ENCODE peak calls at places on chromosomes 6 and 20, in nine cellular contexts. One of them, this sample, is unnamed.

GRCh38 chr20:33007376-33008335 is at the start of gene BPIFB2:
- DNase-seq in small intestine: no peak
- DNase-seq in substantia nigra: no peak
- DNase-seq in neuronal stem cell: no peak
- DNase-seq in uterus: no peak
- DNase-seq in CD8-positive, alpha-beta T cell: no peak
- DNase-seq in breast epithelium: no peak
- DNase-seq in A549: no peak
- DNase-seq in SJSA1: no peak
- DNase-seq in this sample: no peak

GRCh38 chr20:60857708-60858107 is 394.4 kb upstream of the CDH4 start:
- DNase-seq in small intestine: no peak
- DNase-seq in uterus: no peak
- DNase-seq in CD8-positive, alpha-beta T cell: no peak
- DNase-seq in SJSA1: no peak
- DNase-seq in substantia nigra: no peak
- DNase-seq in neuronal stem cell: no peak
- DNase-seq in breast epithelium: no peak
- DNase-seq in A549: no peak
- DNase-seq in this sample: no peak

GRCh38 chr6:43496370-43497128 is 13.6 kb downstream of the LRRC73 start:
- DNase-seq in SJSA1: no peak
- DNase-seq in small intestine: no peak
- DNase-seq in neuronal stem cell: no peak
- DNase-seq in substantia nigra: peak; percentile 23
- DNase-seq in uterus: no peak
- DNase-seq in CD8-positive, alpha-beta T cell: no peak
- DNase-seq in breast epithelium: peak; percentile 90
- DNase-seq in A549: peak; percentile 52
- DNase-seq in this sample: no peak

GRCh38 chr6:129875610-129876515 is 14.7 kb upstream of the TMEM244 start:
- DNase-seq in small intestine: no peak
- DNase-seq in A549: no peak
- DNase-seq in CD8-positive, alpha-beta T cell: no peak
- DNase-seq in neuronal stem cell: no peak
- DNase-seq in substantia nigra: no peak
- DNase-seq in SJSA1: no peak
- DNase-seq in breast epithelium: no peak
- DNase-seq in uterus: no peak
- DNase-seq in this sample: no peak

GRCh38 chr6:45132059-45132458 is 196.1 kb upstream of the RUNX2 start:
- DNase-seq in breast epithelium: no peak
- DNase-seq in SJSA1: no peak
- DNase-seq in substantia nigra: no peak
- DNase-seq in CD8-positive, alpha-beta T cell: no peak
- DNase-seq in uterus: no peak
- DNase-seq in A549: no peak
- DNase-seq in small intestine: no peak
- DNase-seq in neuronal stem cell: no peak
- DNase-seq in this sample: no peak

GRCh38 chr6:148570456-148570855 is 176.4 kb upstream of the UST start:
- DNase-seq in substantia nigra: no peak
- DNase-seq in neuronal stem cell: no peak
- DNase-seq in SJSA1: no peak
- DNase-seq in breast epithelium: no peak
- DNase-seq in uterus: no peak
- DNase-seq in CD8-positive, alpha-beta T cell: no peak
- DNase-seq in A549: no peak
- DNase-seq in small intestine: no peak
- DNase-seq in this sample: no peak

GRCh38 chr6:120534954-120535353 is 799.3 kb downstream of the TBC1D32 start:
- DNase-seq in CD8-positive, alpha-beta T cell: no peak
- DNase-seq in small intestine: no peak
- DNase-seq in substantia nigra: no peak
- DNase-seq in SJSA1: no peak
- DNase-seq in neuronal stem cell: no peak
- DNase-seq in uterus: no peak
- DNase-seq in breast epithelium: no peak
- DNase-seq in A549: no peak
- DNase-seq in this sample: no peak

GRCh38 chr6:42316390-42316970 is 98.8 kb upstream of the MRPS10 start:
- DNase-seq in uterus: no peak
- DNase-seq in neuronal stem cell: no peak
- DNase-seq in breast epithelium: no peak
- DNase-seq in small intestine: peak; percentile 85
- DNase-seq in CD8-positive, alpha-beta T cell: no peak
- DNase-seq in SJSA1: peak; percentile 82
- DNase-seq in A549: no peak
- DNase-seq in substantia nigra: no peak
- DNase-seq in this sample: no peak

GRCh38 chr6:90180526-90180925 is 116.1 kb downstream of the BACH2 start:
- DNase-seq in neuronal stem cell: no peak
- DNase-seq in breast epithelium: no peak
- DNase-seq in uterus: no peak
- DNase-seq in small intestine: no peak
- DNase-seq in SJSA1: no peak
- DNase-seq in CD8-positive, alpha-beta T cell: no peak
- DNase-seq in A549: no peak
- DNase-seq in substantia nigra: no peak
- DNase-seq in this sample: no peak

GRCh38 chr6:90186637-90187361 is 109.8 kb downstream of the BACH2 start:
- DNase-seq in uterus: no peak
- DNase-seq in breast epithelium: no peak
- DNase-seq in neuronal stem cell: no peak
- DNase-seq in small intestine: no peak
- DNase-seq in SJSA1: no peak
- DNase-seq in substantia nigra: no peak
- DNase-seq in CD8-positive, alpha-beta T cell: no peak
- DNase-seq in A549: no peak
- DNase-seq in this sample: no peak

GRCh38 chr6:90183587-90184333 is 112.9 kb downstream of the BACH2 start:
- DNase-seq in A549: no peak
- DNase-seq in breast epithelium: no peak
- DNase-seq in uterus: no peak
- DNase-seq in small intestine: no peak
- DNase-seq in substantia nigra: no peak
- DNase-seq in CD8-positive, alpha-beta T cell: no peak
- DNase-seq in SJSA1: no peak
- DNase-seq in neuronal stem cell: no peak
- DNase-seq in this sample: no peak

GRCh38 chr6:90187437-90188049 is 109.1 kb downstream of the BACH2 start:
- DNase-seq in neuronal stem cell: no peak
- DNase-seq in A549: no peak
- DNase-seq in small intestine: no peak
- DNase-seq in CD8-positive, alpha-beta T cell: no peak
- DNase-seq in substantia nigra: no peak
- DNase-seq in SJSA1: no peak
- DNase-seq in breast epithelium: no peak
- DNase-seq in uterus: no peak
- DNase-seq in this sample: no peak

DNA sequence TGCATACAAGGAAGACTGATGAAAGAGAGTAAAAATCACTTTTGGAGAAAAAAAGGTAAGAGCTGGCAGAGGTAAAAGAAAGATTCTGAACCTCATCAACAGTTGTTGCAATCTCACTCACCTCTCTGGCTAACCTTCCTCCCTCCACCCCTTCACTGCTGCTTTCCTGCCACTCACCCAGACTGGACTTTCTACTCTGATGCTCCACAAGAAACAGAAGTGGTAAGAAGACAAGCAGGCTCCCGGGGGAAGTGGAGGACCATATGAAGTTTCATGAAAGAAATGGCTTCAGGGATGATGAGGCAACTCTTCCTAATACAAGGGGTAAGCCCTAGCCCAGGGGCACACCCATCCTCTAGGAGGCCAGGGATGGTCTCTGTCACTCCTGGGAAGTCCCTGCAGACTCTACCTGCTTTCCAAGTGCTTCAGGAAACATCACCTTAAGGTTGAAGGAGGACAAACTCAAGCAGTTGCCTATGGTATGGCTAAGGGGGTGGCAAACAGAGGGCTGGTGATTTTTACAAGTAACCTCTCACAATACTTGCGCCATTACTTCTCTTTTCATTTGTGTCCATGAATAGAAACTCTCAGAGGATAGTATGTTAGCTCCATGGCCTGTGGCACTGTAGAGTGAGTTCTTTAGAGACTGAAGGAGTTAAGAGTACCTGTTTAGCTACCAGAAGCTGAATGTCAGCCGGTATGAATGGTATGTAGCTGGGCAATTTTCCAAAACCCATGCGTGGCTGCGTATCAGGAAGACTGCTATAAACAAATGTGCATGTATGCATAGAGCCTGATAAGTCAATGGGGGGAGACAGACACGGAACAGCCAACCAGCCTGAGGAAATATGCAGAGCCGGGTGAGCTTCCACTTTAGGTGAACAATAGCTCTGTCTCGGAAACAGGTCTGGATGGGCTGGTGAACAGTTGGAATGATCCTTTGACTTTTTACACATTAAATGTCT is 112.0 kb downstream of the BACH2 start:
- DNase-seq in A549: no peak
- DNase-seq in small intestine: no peak
- DNase-seq in uterus: no peak
- DNase-seq in neuronal stem cell: no peak
- DNase-seq in substantia nigra: no peak
- DNase-seq in breast epithelium: no peak
- DNase-seq in SJSA1: peak; percentile 73
- DNase-seq in CD8-positive, alpha-beta T cell: no peak
- DNase-seq in this sample: no peak
- H3K27ac ChIP-seq in A549: no peak overlapping the region
- H3K27ac ChIP-seq in small intestine: no peak overlapping the region
- H3K27ac ChIP-seq in uterus: peak overlapping the region; percentile 10
- H3K27ac ChIP-seq in neuronal stem cell: no peak overlapping the region
- H3K27ac ChIP-seq in substantia nigra: no peak overlapping the region
- H3K27ac ChIP-seq in breast epithelium: no peak overlapping the region
- H3K27ac ChIP-seq in SJSA1: no peak overlapping the region
- H3K27ac ChIP-seq in CD8-positive, alpha-beta T cell: no peak overlapping the region
- H3K27ac ChIP-seq in this sample: no peak overlapping the region

GRCh38 chr6:27650620-27651370 is 177.9 kb upstream of the ZNF184 start:
- DNase-seq in SJSA1: no peak
- DNase-seq in small intestine: no peak
- DNase-seq in uterus: no peak
- DNase-seq in CD8-positive, alpha-beta T cell: no peak
- DNase-seq in neuronal stem cell: peak; percentile 62
- DNase-seq in breast epithelium: no peak
- DNase-seq in A549: no peak
- DNase-seq in substantia nigra: no peak
- DNase-seq in this sample: no peak
- H3K27ac ChIP-seq in SJSA1: no peak overlapping the region
- H3K27ac ChIP-seq in small intestine: no peak overlapping the region
- H3K27ac ChIP-seq in uterus: no peak overlapping the region
- H3K27ac ChIP-seq in CD8-positive, alpha-beta T cell: no peak overlapping the region
- H3K27ac ChIP-seq in neuronal stem cell: no peak overlapping the region
- H3K27ac ChIP-seq in breast epithelium: no peak overlapping the region
- H3K27ac ChIP-seq in A549: no peak overlapping the region
- H3K27ac ChIP-seq in substantia nigra: no peak overlapping the region
- H3K27ac ChIP-seq in this sample: no peak overlapping the region

GRCh38 chr20:46331612-46332361 is 23.5 kb upstream of the CDH22 start:
- DNase-seq in A549: no peak
- DNase-seq in CD8-positive, alpha-beta T cell: no peak
- DNase-seq in substantia nigra: no peak
- DNase-seq in uterus: no peak
- DNase-seq in neuronal stem cell: no peak
- DNase-seq in SJSA1: no peak
- DNase-seq in breast epithelium: no peak
- DNase-seq in small intestine: no peak
- DNase-seq in this sample: no peak

GRCh38 chr20:46332373-46333135 is 24.3 kb upstream of the CDH22 start:
- DNase-seq in neuronal stem cell: no peak
- DNase-seq in breast epithelium: no peak
- DNase-seq in uterus: no peak
- DNase-seq in CD8-positive, alpha-beta T cell: no peak
- DNase-seq in small intestine: no peak
- DNase-seq in substantia nigra: no peak
- DNase-seq in A549: no peak
- DNase-seq in SJSA1: no peak
- DNase-seq in this sample: no peak

GRCh38 chr20:46330831-46331371 is 22.6 kb upstream of the CDH22 start:
- DNase-seq in SJSA1: no peak
- DNase-seq in small intestine: no peak
- DNase-seq in breast epithelium: no peak
- DNase-seq in CD8-positive, alpha-beta T cell: no peak
- DNase-seq in uterus: no peak
- DNase-seq in substantia nigra: no peak
- DNase-seq in neuronal stem cell: no peak
- DNase-seq in A549: no peak
- DNase-seq in this sample: no peak

GRCh38 chr20:46334423-46334978 is 26.2 kb upstream of the CDH22 start:
- DNase-seq in breast epithelium: no peak
- DNase-seq in CD8-positive, alpha-beta T cell: no peak
- DNase-seq in small intestine: no peak
- DNase-seq in uterus: no peak
- DNase-seq in neuronal stem cell: no peak
- DNase-seq in SJSA1: no peak
- DNase-seq in substantia nigra: no peak
- DNase-seq in A549: no peak
- DNase-seq in this sample: no peak

DNA sequence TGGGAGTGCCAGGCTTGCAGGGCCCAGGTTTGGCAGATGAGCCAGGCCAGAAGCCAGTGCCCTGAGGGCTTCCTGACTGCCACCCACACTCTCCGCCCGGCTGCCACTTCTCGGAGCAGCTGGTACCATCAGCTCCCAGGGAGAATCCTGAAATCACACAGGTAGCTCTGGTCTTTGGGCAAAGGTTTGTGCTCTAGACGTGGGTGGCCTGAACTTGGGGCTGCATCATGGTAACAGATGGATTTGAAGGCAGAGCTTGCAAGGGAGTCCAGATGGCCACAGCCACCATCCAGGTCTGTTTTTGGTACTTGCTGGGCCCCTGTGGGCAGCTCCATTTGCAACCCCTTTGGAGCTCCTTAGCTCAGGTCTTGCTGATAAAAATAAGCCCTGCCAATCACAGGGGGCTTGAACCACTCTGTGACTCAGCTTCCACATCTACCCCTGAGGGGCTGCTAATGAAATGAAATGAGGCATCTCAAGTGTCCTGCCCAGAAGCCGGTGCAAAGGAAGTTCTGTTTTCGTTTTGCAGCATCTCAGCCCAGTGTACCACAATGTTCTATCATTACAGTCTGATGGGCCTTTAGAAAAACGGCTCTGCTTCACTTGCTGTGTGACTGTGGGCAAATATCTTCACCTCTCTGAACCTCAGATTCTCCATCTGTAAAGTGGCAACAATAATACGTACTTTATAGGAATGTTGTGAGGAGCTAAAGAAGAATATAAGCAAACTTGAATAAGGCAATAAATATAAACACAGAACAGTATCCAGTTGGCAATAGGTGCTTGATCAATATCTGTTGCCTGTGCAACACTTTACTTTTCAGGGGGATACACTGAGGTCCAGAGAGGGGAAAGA is 25.1 kb upstream of the CDH22 start:
- DNase-seq in SJSA1: no peak
- DNase-seq in neuronal stem cell: no peak
- DNase-seq in substantia nigra: no peak
- DNase-seq in breast epithelium: peak; percentile 62
- DNase-seq in uterus: no peak
- DNase-seq in small intestine: no peak
- DNase-seq in A549: no peak
- DNase-seq in CD8-positive, alpha-beta T cell: no peak
- DNase-seq in this sample: no peak
- H3K27ac ChIP-seq in SJSA1: no peak overlapping the region
- H3K27ac ChIP-seq in neuronal stem cell: no peak overlapping the region
- H3K27ac ChIP-seq in substantia nigra: no peak overlapping the region
- H3K27ac ChIP-seq in breast epithelium: no peak overlapping the region
- H3K27ac ChIP-seq in uterus: no peak overlapping the region
- H3K27ac ChIP-seq in small intestine: no peak overlapping the region
- H3K27ac ChIP-seq in A549: no peak overlapping the region
- H3K27ac ChIP-seq in CD8-positive, alpha-beta T cell: no peak overlapping the region
- H3K27ac ChIP-seq in this sample: no peak overlapping the region

GRCh38 chr6:105364243-105364642 is 38.6 kb downstream of the PREP start:
- DNase-seq in breast epithelium: no peak
- DNase-seq in A549: no peak
- DNase-seq in neuronal stem cell: no peak
- DNase-seq in SJSA1: no peak
- DNase-seq in substantia nigra: no peak
- DNase-seq in uterus: no peak
- DNase-seq in small intestine: no peak
- DNase-seq in CD8-positive, alpha-beta T cell: no peak
- DNase-seq in this sample: no peak

GRCh38 chr6:105363100-105363754 is 39.7 kb downstream of the PREP start:
- DNase-seq in CD8-positive, alpha-beta T cell: no peak
- DNase-seq in small intestine: no peak
- DNase-seq in neuronal stem cell: no peak
- DNase-seq in SJSA1: no peak
- DNase-seq in A549: no peak
- DNase-seq in uterus: no peak
- DNase-seq in breast epithelium: no peak
- DNase-seq in substantia nigra: no peak
- DNase-seq in this sample: no peak

GRCh38 chr6:105357147-105357546 is 45.7 kb downstream of the PREP start:
- DNase-seq in breast epithelium: no peak
- DNase-seq in uterus: no peak
- DNase-seq in substantia nigra: no peak
- DNase-seq in CD8-positive, alpha-beta T cell: no peak
- DNase-seq in small intestine: no peak
- DNase-seq in neuronal stem cell: no peak
- DNase-seq in SJSA1: no peak
- DNase-seq in A549: no peak
- DNase-seq in this sample: no peak

DNA sequence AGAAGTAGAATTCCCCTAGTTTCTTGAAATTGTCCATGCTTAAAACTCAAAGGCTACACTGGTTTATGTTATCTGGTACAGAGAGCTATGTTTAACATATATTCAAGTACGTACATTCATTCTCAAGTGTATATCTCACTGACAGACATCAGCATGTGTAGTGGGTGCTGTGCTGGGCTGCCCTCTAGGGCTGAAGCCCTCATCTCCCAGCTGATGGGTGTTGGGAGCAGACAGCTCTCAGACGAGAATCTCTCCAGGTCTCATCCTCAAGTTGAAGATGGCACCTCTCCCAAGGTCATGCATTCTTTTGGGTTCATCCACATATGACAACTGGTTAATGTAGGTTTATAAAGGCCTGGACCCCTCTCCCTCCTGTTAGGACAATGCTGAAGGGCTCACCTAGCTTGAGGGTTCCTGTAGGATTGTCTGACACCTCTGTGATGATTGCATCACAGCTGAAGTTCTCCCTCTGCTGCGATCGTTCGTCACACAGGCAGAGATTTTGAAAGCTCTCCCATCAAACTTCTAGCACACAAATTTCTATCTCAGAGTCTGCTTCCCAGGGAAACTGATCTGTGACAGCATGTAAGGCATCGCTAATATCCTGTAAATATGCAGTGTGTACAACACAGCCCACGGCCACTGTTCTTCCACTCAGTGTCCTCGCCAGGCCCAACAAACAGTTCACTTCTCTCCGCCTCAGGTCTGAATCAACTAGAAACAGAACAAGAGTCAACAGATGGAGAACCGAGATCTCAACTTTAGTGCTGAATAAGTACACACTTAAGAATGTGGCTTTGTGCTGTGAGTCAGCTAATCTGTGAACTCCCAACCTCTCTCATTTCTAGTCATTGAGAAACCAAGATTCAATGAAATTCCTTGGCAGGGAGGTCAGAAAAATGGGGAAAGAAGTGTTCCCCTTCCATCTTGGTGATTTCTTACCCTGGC is 43.2 kb downstream of the PREP start:
- DNase-seq in A549: peak; percentile 7
- DNase-seq in uterus: no peak
- DNase-seq in breast epithelium: no peak
- DNase-seq in CD8-positive, alpha-beta T cell: no peak
- DNase-seq in substantia nigra: no peak
- DNase-seq in small intestine: no peak
- DNase-seq in SJSA1: peak; percentile 50
- DNase-seq in neuronal stem cell: no peak
- DNase-seq in this sample: no peak
- H3K27ac ChIP-seq in A549: peak overlapping the region; percentile 27
- H3K27ac ChIP-seq in uterus: no peak overlapping the region
- H3K27ac ChIP-seq in breast epithelium: no peak overlapping the region
- H3K27ac ChIP-seq in CD8-positive, alpha-beta T cell: no peak overlapping the region
- H3K27ac ChIP-seq in substantia nigra: no peak overlapping the region
- H3K27ac ChIP-seq in small intestine: no peak overlapping the region
- H3K27ac ChIP-seq in SJSA1: peak overlapping the region; percentile 55
- H3K27ac ChIP-seq in neuronal stem cell: no peak overlapping the region
- H3K27ac ChIP-seq in this sample: no peak overlapping the region